ENCODE peak calls at places on chromosome 2, in ten cellular contexts. One of them, this sample, is unnamed.

GRCh38 chr2:71614976-71615768 is 161.8 kb downstream of the DYSF start:
- DNase-seq in fibroblast of lung: peak
- DNase-seq in tibial nerve: peak
- DNase-seq in OCI-LY7: no peak
- DNase-seq in Peyer's patch: peak
- DNase-seq in aorta: peak
- DNase-seq in ovary: peak
- DNase-seq in gastrocnemius medialis: peak
- DNase-seq in heart right ventricle: peak
- DNase-seq in CD4-positive, alpha-beta memory T cell: no peak
- DNase-seq in this sample: no peak

GRCh38 chr2:121567957-121568409 is 37.3 kb downstream of the RNU4ATAC start:
- DNase-seq in fibroblast of lung: peak
- DNase-seq in tibial nerve: no peak
- DNase-seq in OCI-LY7: no peak
- DNase-seq in Peyer's patch: no peak
- DNase-seq in aorta: no peak
- DNase-seq in ovary: no peak
- DNase-seq in gastrocnemius medialis: no peak
- DNase-seq in heart right ventricle: no peak
- DNase-seq in CD4-positive, alpha-beta memory T cell: no peak
- DNase-seq in this sample: no peak

GRCh38 chr2:74528600-74529356 is 728 bp downstream of the AUP1 start:
- DNase-seq in fibroblast of lung: no peak
- DNase-seq in tibial nerve: no peak
- DNase-seq in OCI-LY7: peak
- DNase-seq in Peyer's patch: no peak
- DNase-seq in aorta: no peak
- DNase-seq in ovary: no peak
- DNase-seq in gastrocnemius medialis: no peak
- DNase-seq in heart right ventricle: no peak
- DNase-seq in CD4-positive, alpha-beta memory T cell: no peak
- DNase-seq in this sample: no peak

GRCh38 chr2:149991576-149991975 is 404.0 kb upstream of the MMADHC start:
- DNase-seq in fibroblast of lung: peak
- DNase-seq in tibial nerve: no peak
- DNase-seq in OCI-LY7: no peak
- DNase-seq in Peyer's patch: no peak
- DNase-seq in aorta: no peak
- DNase-seq in ovary: no peak
- DNase-seq in gastrocnemius medialis: no peak
- DNase-seq in heart right ventricle: no peak
- DNase-seq in CD4-positive, alpha-beta memory T cell: no peak
- DNase-seq in this sample: no peak

GRCh38 chr2:241982711-241983570 is 113.4 kb downstream of the RTP5 start:
- DNase-seq in fibroblast of lung: no peak
- DNase-seq in tibial nerve: no peak
- DNase-seq in OCI-LY7: no peak
- DNase-seq in Peyer's patch: peak
- DNase-seq in aorta: no peak
- DNase-seq in ovary: no peak
- DNase-seq in gastrocnemius medialis: no peak
- DNase-seq in heart right ventricle: no peak
- DNase-seq in CD4-positive, alpha-beta memory T cell: no peak
- DNase-seq in this sample: no peak

GRCh38 chr2:135773917-135774316 is 32.3 kb downstream of the UBXN4 start:
- DNase-seq in fibroblast of lung: peak
- DNase-seq in tibial nerve: no peak
- DNase-seq in OCI-LY7: no peak
- DNase-seq in Peyer's patch: no peak
- DNase-seq in aorta: no peak
- DNase-seq in ovary: no peak
- DNase-seq in gastrocnemius medialis: no peak
- DNase-seq in heart right ventricle: no peak
- DNase-seq in CD4-positive, alpha-beta memory T cell: no peak
- DNase-seq in this sample: peak

GRCh38 chr2:134441153-134441863 is 187.4 kb downstream of the MGAT5 start:
- DNase-seq in fibroblast of lung: no peak
- DNase-seq in tibial nerve: no peak
- DNase-seq in OCI-LY7: no peak
- DNase-seq in Peyer's patch: no peak
- DNase-seq in aorta: no peak
- DNase-seq in ovary: no peak
- DNase-seq in gastrocnemius medialis: no peak
- DNase-seq in heart right ventricle: peak
- DNase-seq in CD4-positive, alpha-beta memory T cell: no peak
- DNase-seq in this sample: no peak

GRCh38 chr2:120368086-120368485 is 22.1 kb downstream of the INHBB start:
- DNase-seq in fibroblast of lung: no peak
- DNase-seq in tibial nerve: no peak
- DNase-seq in OCI-LY7: no peak
- DNase-seq in Peyer's patch: no peak
- DNase-seq in aorta: no peak
- DNase-seq in ovary: no peak
- DNase-seq in gastrocnemius medialis: no peak
- DNase-seq in heart right ventricle: no peak
- DNase-seq in CD4-positive, alpha-beta memory T cell: no peak
- DNase-seq in this sample: no peak

GRCh38 chr2:230976671-230977171 is 19.2 kb upstream of the SPATA3 start:
- DNase-seq in fibroblast of lung: no peak
- DNase-seq in tibial nerve: no peak
- DNase-seq in OCI-LY7: no peak
- DNase-seq in Peyer's patch: no peak
- DNase-seq in aorta: no peak
- DNase-seq in ovary: no peak
- DNase-seq in gastrocnemius medialis: no peak
- DNase-seq in heart right ventricle: no peak
- DNase-seq in CD4-positive, alpha-beta memory T cell: no peak
- DNase-seq in this sample: no peak

GRCh38 chr2:172279843-172280242 is 147.5 kb upstream of the ITGA6 start:
- DNase-seq in fibroblast of lung: no peak
- DNase-seq in tibial nerve: no peak
- DNase-seq in OCI-LY7: no peak
- DNase-seq in Peyer's patch: no peak
- DNase-seq in aorta: no peak
- DNase-seq in ovary: no peak
- DNase-seq in gastrocnemius medialis: no peak
- DNase-seq in heart right ventricle: no peak
- DNase-seq in CD4-positive, alpha-beta memory T cell: no peak
- DNase-seq in this sample: peak

GRCh38 chr2:108189316-108189715 is 50.5 kb upstream of the SULT1C3 start:
- DNase-seq in fibroblast of lung: peak
- DNase-seq in tibial nerve: no peak
- DNase-seq in OCI-LY7: no peak
- DNase-seq in Peyer's patch: no peak
- DNase-seq in aorta: no peak
- DNase-seq in ovary: no peak
- DNase-seq in gastrocnemius medialis: no peak
- DNase-seq in heart right ventricle: no peak
- DNase-seq in CD4-positive, alpha-beta memory T cell: no peak
- DNase-seq in this sample: peak

GRCh38 chr2:237685408-237685807 is 58.0 kb downstream of the LRRFIP1 start:
- DNase-seq in fibroblast of lung: no peak
- DNase-seq in tibial nerve: no peak
- DNase-seq in OCI-LY7: no peak
- DNase-seq in Peyer's patch: peak
- DNase-seq in aorta: no peak
- DNase-seq in ovary: no peak
- DNase-seq in gastrocnemius medialis: no peak
- DNase-seq in heart right ventricle: no peak
- DNase-seq in CD4-positive, alpha-beta memory T cell: no peak
- DNase-seq in this sample: peak

GRCh38 chr2:179049203-179049545 is 763 bp downstream of the CCDC141 start:
- DNase-seq in fibroblast of lung: no peak
- DNase-seq in tibial nerve: no peak
- DNase-seq in OCI-LY7: peak
- DNase-seq in Peyer's patch: no peak
- DNase-seq in aorta: no peak
- DNase-seq in ovary: no peak
- DNase-seq in gastrocnemius medialis: no peak
- DNase-seq in heart right ventricle: no peak
- DNase-seq in CD4-positive, alpha-beta memory T cell: no peak
- DNase-seq in this sample: no peak

GRCh38 chr2:132877923-132878322 is 207.9 kb upstream of the LYPD1 start:
- DNase-seq in fibroblast of lung: no peak
- DNase-seq in tibial nerve: no peak
- DNase-seq in OCI-LY7: no peak
- DNase-seq in Peyer's patch: no peak
- DNase-seq in aorta: no peak
- DNase-seq in ovary: no peak
- DNase-seq in gastrocnemius medialis: no peak
- DNase-seq in heart right ventricle: no peak
- DNase-seq in CD4-positive, alpha-beta memory T cell: no peak
- DNase-seq in this sample: no peak

GRCh38 chr2:68715353-68716041 is 19.1 kb upstream of the ARHGAP25 start:
- DNase-seq in fibroblast of lung: peak
- DNase-seq in tibial nerve: peak
- DNase-seq in OCI-LY7: peak
- DNase-seq in Peyer's patch: peak
- DNase-seq in aorta: no peak
- DNase-seq in ovary: peak
- DNase-seq in gastrocnemius medialis: no peak
- DNase-seq in heart right ventricle: no peak
- DNase-seq in CD4-positive, alpha-beta memory T cell: peak
- DNase-seq in this sample: peak

GRCh38 chr2:10079931-10080535 is at the start of gene CYS1:
- DNase-seq in fibroblast of lung: peak
- DNase-seq in tibial nerve: no peak
- DNase-seq in OCI-LY7: peak
- DNase-seq in Peyer's patch: no peak
- DNase-seq in aorta: peak
- DNase-seq in ovary: peak
- DNase-seq in gastrocnemius medialis: no peak
- DNase-seq in heart right ventricle: no peak
- DNase-seq in CD4-positive, alpha-beta memory T cell: peak
- DNase-seq in this sample: no peak

GRCh38 chr2:196914867-196915465 is 11.5 kb downstream of the PGAP1 start:
- DNase-seq in fibroblast of lung: no peak
- DNase-seq in tibial nerve: no peak
- DNase-seq in OCI-LY7: no peak
- DNase-seq in Peyer's patch: no peak
- DNase-seq in aorta: no peak
- DNase-seq in ovary: no peak
- DNase-seq in gastrocnemius medialis: no peak
- DNase-seq in heart right ventricle: no peak
- DNase-seq in CD4-positive, alpha-beta memory T cell: peak
- DNase-seq in this sample: peak

GRCh38 chr2:24926602-24927252 is 6.7 kb upstream of the ADCY3 start:
- DNase-seq in fibroblast of lung: peak
- DNase-seq in tibial nerve: peak
- DNase-seq in OCI-LY7: no peak
- DNase-seq in Peyer's patch: peak
- DNase-seq in aorta: peak
- DNase-seq in ovary: peak
- DNase-seq in gastrocnemius medialis: peak
- DNase-seq in heart right ventricle: peak
- DNase-seq in CD4-positive, alpha-beta memory T cell: peak
- DNase-seq in this sample: peak
- H3K4me3 ChIP-seq in fibroblast of lung: no peak
- H3K4me3 ChIP-seq in tibial nerve: peak
- H3K4me3 ChIP-seq in OCI-LY7: no peak
- H3K4me3 ChIP-seq in Peyer's patch: peak
- H3K4me3 ChIP-seq in aorta: no peak
- H3K4me3 ChIP-seq in ovary: peak
- H3K4me3 ChIP-seq in gastrocnemius medialis: peak
- H3K4me3 ChIP-seq in heart right ventricle: peak
- H3K4me3 ChIP-seq in CD4-positive, alpha-beta memory T cell: no peak
- H3K4me3 ChIP-seq in this sample: no peak

GRCh38 chr2:153403937-153404336 is 74.6 kb downstream of the RPRM start:
- DNase-seq in fibroblast of lung: no peak
- DNase-seq in tibial nerve: no peak
- DNase-seq in OCI-LY7: no peak
- DNase-seq in Peyer's patch: no peak
- DNase-seq in aorta: no peak
- DNase-seq in ovary: no peak
- DNase-seq in gastrocnemius medialis: no peak
- DNase-seq in heart right ventricle: no peak
- DNase-seq in CD4-positive, alpha-beta memory T cell: no peak
- DNase-seq in this sample: no peak
- H3K4me3 ChIP-seq in fibroblast of lung: no peak
- H3K4me3 ChIP-seq in tibial nerve: no peak
- H3K4me3 ChIP-seq in OCI-LY7: no peak
- H3K4me3 ChIP-seq in Peyer's patch: no peak
- H3K4me3 ChIP-seq in aorta: no peak
- H3K4me3 ChIP-seq in ovary: no peak
- H3K4me3 ChIP-seq in gastrocnemius medialis: no peak
- H3K4me3 ChIP-seq in heart right ventricle: no peak
- H3K4me3 ChIP-seq in CD4-positive, alpha-beta memory T cell: no peak
- H3K4me3 ChIP-seq in this sample: no peak

DNA sequence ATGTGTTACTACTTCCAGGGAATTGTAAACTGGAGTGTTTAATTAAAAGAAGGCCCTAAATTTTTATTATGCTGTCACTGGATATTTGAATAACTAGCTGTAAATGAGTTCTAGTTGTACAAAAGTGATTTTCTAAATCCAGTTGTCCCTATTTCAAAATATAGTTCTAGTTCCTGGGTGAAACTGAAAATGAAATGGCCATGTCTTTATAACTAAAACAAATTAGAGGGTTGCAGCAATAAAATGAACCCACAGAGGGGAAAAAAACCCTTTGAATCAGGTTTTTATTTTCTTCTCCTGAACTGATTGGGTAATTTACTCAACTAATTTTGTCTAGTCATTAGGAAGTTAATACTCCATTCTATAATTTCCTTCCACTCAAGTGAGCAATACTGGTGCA is 55.6 kb upstream of the MAP4K3 start:
- DNase-seq in fibroblast of lung: no peak
- DNase-seq in tibial nerve: no peak
- DNase-seq in OCI-LY7: no peak
- DNase-seq in Peyer's patch: no peak
- DNase-seq in aorta: no peak
- DNase-seq in ovary: no peak
- DNase-seq in gastrocnemius medialis: no peak
- DNase-seq in heart right ventricle: no peak
- DNase-seq in CD4-positive, alpha-beta memory T cell: no peak
- DNase-seq in this sample: no peak
- H3K4me3 ChIP-seq in fibroblast of lung: no peak
- H3K4me3 ChIP-seq in tibial nerve: no peak
- H3K4me3 ChIP-seq in OCI-LY7: peak
- H3K4me3 ChIP-seq in Peyer's patch: no peak
- H3K4me3 ChIP-seq in aorta: no peak
- H3K4me3 ChIP-seq in ovary: no peak
- H3K4me3 ChIP-seq in gastrocnemius medialis: no peak
- H3K4me3 ChIP-seq in heart right ventricle: no peak
- H3K4me3 ChIP-seq in CD4-positive, alpha-beta memory T cell: no peak
- H3K4me3 ChIP-seq in this sample: no peak

DNA sequence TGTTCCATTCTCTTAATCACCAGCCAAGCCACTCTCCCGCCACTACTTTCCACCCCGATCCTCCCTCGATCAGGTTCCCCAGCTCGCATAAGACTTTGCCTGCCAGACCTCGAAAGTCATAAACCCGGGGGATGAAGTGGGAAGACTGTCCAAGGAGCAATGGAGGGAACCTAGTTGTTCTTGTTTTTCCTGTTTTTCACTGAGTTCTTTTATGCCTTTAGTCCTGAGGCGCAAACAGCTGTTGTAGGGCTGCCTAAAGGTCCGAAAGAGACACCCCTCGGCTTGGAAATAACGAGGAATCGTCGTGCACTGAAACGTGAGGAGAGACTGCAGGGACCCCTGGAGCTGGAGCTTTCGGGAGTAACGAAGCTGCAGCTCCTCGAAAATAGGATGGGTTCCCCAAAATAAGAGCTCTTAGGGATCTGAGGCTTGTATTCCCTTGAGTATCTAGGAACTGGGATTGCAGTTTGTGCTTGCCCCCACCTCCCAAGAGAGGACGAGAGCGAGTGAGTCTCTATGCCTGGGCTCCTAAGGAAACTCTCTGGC is 1.7 kb upstream of the HOXD12 start:
- DNase-seq in fibroblast of lung: no peak
- DNase-seq in tibial nerve: no peak
- DNase-seq in OCI-LY7: no peak
- DNase-seq in Peyer's patch: no peak
- DNase-seq in aorta: no peak
- DNase-seq in ovary: no peak
- DNase-seq in gastrocnemius medialis: no peak
- DNase-seq in heart right ventricle: no peak
- DNase-seq in CD4-positive, alpha-beta memory T cell: no peak
- DNase-seq in this sample: no peak
- H3K4me3 ChIP-seq in fibroblast of lung: no peak
- H3K4me3 ChIP-seq in tibial nerve: no peak
- H3K4me3 ChIP-seq in OCI-LY7: peak
- H3K4me3 ChIP-seq in Peyer's patch: no peak
- H3K4me3 ChIP-seq in aorta: no peak
- H3K4me3 ChIP-seq in ovary: no peak
- H3K4me3 ChIP-seq in gastrocnemius medialis: peak
- H3K4me3 ChIP-seq in heart right ventricle: peak
- H3K4me3 ChIP-seq in CD4-positive, alpha-beta memory T cell: no peak
- H3K4me3 ChIP-seq in this sample: no peak

This sample was measured in epithelial cell of esophagus.